ENCODE peak calls at places on chromosome 14, in six cellular contexts. W is retinal pigment epithelial cell, Z is A673, C is epithelial cell of esophagus, E is uterus, U is left ventricle myocardium inferior. H is an unnamed sample.

GRCh38 chr14:76394569-76394968 is 18.6 kb downstream of the ESRRB start:
- DNase-seq in U (no peak), E (no peak), C (no peak), Z (no peak), W (no peak), H (no peak)

GRCh38 chr14:20644520-20644919 is 3.0 kb upstream of the OR6S1 start:
- DNase-seq in U (no peak), C (no peak), W (no peak), E (no peak), Z (no peak), H (no peak)

GRCh38 chr14:22469541-22470303 is 119.3 kb downstream of the DAD1 start:
- DNase-seq in U (no peak), Z (no peak), E (no peak), C (no peak), W (no peak), H (no peak)

GRCh38 chr14:29016050-29016900 is 249.7 kb downstream of the FOXG1 start:
- DNase-seq in E (no peak), W (peak), C (peak), U (no peak), Z (peak), H (no peak)

GRCh38 chr14:51627313-51627712 is 24.4 kb upstream of the FRMD6 start:
- DNase-seq in Z (no peak), E (no peak), W (no peak), U (no peak), C (no peak), H (no peak)

GRCh38 chr14:67241416-67242362 is at the start of gene PALS1:
- DNase-seq in Z (peak), U (no peak), C (peak), W (peak), E (peak), H (peak)

GRCh38 chr14:21379338-21379737 is 4.5 kb downstream of the SUPT16H start:
- DNase-seq in C (no peak), U (no peak), E (no peak), W (no peak), Z (no peak), H (no peak)

GRCh38 chr14:47541652-47542051 is 133.8 kb downstream of the MDGA2 start:
- DNase-seq in Z (peak), U (no peak), C (no peak), E (no peak), W (no peak), H (no peak)

GRCh38 chr14:39107624-39108023 is 4.6 kb upstream of the SEC23A start:
- DNase-seq in Z (peak), C (peak), W (no peak), E (no peak), U (no peak), H (no peak)

GRCh38 chr14:23141706-23142467 is 22.8 kb upstream of the CEBPE start:
- DNase-seq in Z (peak), W (peak), E (peak), U (peak), C (peak), H (peak)

GRCh38 chr14:102140750-102141145 is 1.1 kb downstream of the WDR20 start:
- DNase-seq in W (no peak), U (no peak), E (no peak), Z (no peak), C (no peak), H (no peak)

GRCh38 chr14:102139248-102140026 is at the start of gene WDR20:
- DNase-seq in Z (peak), W (peak), U (peak), C (peak), E (peak), H (no peak)

GRCh38 chr14:102141797-102142196 is 2.1 kb downstream of the WDR20 start:
- DNase-seq in Z (no peak), C (no peak), W (no peak), U (no peak), E (no peak), H (no peak)

GRCh38 chr14:102138935-102139247 is 806 bp upstream of the WDR20 start:
- DNase-seq in E (no peak), W (no peak), C (no peak), U (no peak), Z (no peak), H (no peak)

DNA sequence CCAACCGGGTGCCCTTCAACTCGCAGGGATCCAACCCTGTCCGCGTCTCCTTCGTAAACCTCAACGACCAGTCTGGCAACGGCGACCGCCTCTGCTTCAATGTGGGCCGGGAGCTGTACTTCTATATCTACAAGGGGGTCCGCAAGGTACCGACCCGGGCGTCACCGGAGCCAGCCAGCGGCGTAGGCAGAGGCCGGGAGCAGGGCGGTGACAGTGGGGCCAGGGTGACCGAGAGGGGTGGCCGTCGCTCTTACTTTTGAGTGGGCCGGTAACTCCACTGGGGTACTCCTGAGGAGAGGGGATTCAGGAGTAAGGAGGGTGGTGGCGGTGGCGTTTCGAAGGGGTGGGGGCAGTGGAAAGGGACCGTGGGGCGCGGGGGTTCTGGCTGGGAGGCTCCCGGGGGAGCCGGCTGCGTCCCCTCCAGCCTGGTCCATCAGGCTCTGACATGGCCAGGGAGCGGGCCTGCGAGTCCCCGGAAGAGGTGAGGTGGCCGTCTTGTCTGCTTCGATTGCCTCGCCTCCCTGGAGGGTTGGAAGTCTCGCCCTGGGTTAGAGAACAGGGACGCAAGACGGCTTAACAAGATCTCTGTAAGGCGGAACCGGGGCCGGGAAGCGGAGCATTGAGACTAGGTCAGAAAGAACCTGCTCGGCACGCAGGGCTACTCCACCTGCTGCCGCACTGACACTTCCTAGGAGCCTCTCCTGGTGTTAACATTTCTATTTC is 491 bp downstream of the WDR20 start:
- DNase-seq in Z (peak), E (no peak), C (peak), W (no peak), U (peak), H (no peak)
- TF ChIP-seq CTCF in Z (no peak), E (no peak), C (no peak), W (no peak), U (no peak), H (no peak)

GRCh38 chr14:103767306-103767894 is 51.8 kb downstream of the ZFYVE21 start:
- DNase-seq in E (no peak), Z (no peak), W (no peak), U (no peak), C (no peak), H (no peak)

GRCh38 chr14:103762011-103762410 is 46.4 kb downstream of the ZFYVE21 start:
- DNase-seq in Z (no peak), C (no peak), U (no peak), E (no peak), W (no peak), H (no peak)

GRCh38 chr14:103765526-103765925 is 49.9 kb downstream of the ZFYVE21 start:
- DNase-seq in E (no peak), C (no peak), U (no peak), Z (no peak), W (no peak), H (no peak)

GRCh38 chr14:103762547-103762946 is 46.9 kb downstream of the ZFYVE21 start:
- DNase-seq in U (no peak), C (no peak), W (no peak), E (no peak), Z (no peak), H (no peak)

GRCh38 chr14:103763730-103764488 is 48.3 kb downstream of the ZFYVE21 start:
- DNase-seq in E (no peak), C (no peak), W (no peak), U (no peak), Z (no peak), H (no peak)
- H3K4me3 ChIP-seq in E (no peak), C (no peak), W (no peak), U (no peak), Z (no peak), H (no peak)

DNA sequence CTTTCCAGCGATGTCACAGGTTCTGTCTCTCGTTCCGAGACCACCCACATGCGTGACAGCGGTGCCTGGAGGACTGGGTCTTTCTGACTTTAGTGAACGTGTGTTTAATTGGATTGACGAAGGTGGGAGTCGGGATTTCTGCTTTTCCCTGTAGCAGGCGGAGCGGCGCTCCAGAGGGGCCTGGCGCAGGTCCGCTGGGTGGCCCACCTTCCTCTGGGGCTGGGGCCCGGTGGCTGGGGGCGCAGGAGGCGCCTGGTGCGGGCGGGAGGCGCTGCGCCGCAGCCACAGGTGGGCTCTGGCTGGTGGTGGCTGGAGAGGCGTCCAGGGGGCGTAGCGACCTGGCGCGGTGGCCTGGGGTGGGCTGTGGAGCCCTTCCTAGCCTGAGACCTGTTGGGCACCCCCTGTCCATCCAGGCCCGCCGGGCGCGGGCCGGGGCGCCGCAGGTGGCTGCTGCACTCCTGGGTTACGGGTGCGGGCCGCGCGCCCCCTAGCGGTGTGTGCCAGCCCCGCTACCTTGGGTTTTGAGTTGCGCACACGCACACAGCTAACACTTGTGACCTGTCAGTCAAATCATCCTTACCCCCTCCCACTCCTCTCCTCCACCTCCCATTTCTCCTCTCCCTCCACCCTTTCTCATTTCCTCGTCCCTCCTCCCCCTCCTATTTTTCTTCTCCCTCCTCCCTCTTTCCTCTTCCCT is 2.0 kb downstream of the MEG3 start:
- DNase-seq in C (peak), U (no peak), E (no peak), Z (no peak), W (no peak), H (no peak)
- TF ChIP-seq CTCF in C (peak), U (peak), E (no peak), Z (peak), W (peak), H (peak)

DNA sequence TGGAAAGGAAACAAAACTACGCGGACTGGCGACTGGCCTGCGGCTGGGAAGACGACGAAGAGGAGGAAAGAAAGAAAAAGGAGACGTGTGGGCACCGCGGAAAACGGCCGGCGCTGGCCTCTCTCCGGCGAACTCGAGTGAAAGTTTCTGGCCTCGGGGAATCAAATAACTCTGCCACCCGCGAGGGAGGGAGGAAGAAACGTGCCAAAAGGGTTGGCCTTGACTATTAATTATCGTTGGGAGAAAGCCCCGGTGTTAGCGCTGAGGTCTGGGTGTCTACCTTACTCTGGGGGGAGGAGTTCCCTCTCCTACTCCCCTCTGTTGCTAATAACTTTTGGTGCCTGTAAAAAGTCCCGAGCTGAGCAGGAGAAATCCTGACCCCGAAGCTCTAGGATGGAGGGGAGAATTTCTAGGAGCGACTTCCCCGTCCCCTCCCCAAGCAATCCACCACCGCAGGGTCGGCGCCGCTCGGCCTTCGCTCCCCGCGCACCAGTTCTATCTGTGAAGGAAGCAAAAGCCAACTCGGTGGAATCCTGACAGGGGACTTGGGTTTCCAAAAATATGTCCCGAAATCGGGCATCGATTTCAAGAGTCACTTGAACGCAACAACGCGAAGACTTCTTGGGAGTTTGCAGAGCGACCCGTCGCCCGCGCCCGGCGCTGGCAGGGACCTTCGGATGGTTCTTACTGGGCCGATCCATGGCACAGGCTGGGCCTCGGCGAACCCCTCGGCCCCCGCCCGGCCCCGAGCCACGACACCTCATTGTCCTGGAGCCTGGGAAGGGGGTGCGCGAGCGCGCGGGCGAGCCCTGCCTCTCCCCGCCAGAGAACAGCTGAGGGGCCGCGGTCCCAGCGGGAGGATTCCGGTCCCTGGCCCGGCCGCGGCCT is 1.7 kb downstream of the OTX2 start:
- DNase-seq in W (no peak), C (no peak), E (no peak), U (no peak), Z (peak), H (no peak)
- H3K4me3 ChIP-seq in W (peak), C (no peak), E (no peak), U (peak), Z (peak), H (no peak)

GRCh38 chr14:64951724-64952123 is 9.2 kb upstream of the GPX2 start:
- DNase-seq in W (no peak), C (no peak), U (no peak), E (no peak), Z (no peak), H (no peak)

GRCh38 chr14:64953310-64953654 is 10.7 kb upstream of the GPX2 start:
- DNase-seq in U (no peak), Z (no peak), W (no peak), C (no peak), E (no peak), H (no peak)

GRCh38 chr14:64953661-64954060 is 11.1 kb upstream of the GPX2 start:
- DNase-seq in C (no peak), U (no peak), E (no peak), W (no peak), Z (no peak), H (no peak)

GRCh38 chr14:64951291-64951690 is 8.7 kb upstream of the GPX2 start:
- DNase-seq in U (no peak), W (no peak), C (no peak), E (no peak), Z (no peak), H (no peak)

DNA sequence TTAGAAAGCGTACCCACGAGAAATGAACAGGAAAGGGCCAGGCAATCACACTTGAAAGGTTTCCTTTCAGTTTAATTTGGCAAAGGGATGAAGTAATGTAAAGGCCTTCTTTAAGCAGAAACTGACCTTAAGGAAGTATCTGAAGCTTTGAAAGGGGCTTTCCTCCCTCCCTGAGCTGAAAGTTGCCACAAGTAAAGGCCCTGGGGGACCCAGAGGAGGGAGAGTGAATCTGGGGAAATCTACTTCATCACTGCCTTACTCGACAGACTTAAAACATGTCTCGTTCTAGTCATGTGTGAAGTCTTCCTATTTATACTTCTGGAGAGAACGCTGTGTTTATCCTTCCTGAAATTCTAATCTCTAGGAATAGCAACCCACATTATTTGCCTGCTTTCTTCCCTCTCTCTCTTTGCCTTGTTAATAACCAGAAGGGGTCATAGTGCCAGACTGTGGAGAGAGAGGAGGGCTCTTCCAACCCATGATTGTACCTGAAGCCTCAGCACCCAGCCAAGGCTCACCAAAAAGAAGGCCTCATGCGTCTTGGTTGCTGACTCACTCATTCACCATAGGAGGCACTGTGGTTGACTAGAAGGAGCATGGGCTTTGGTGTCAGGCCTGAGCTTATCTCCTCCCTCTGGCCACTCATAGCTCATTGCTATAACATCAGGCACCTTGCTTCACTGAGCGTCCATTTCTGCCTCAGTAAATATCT is 10.2 kb upstream of the GPX2 start:
- DNase-seq in E (no peak), W (no peak), Z (peak), C (no peak), U (no peak), H (no peak)
- TF ChIP-seq CTCF in E (no peak), W (no peak), Z (no peak), C (no peak), U (no peak), H (peak)

GRCh38 chr14:68789798-68790655 is 2.8 kb downstream of the ZFP36L1 start:
- DNase-seq in W (no peak), Z (no peak), C (no peak), U (no peak), E (peak), H (no peak)
- H3K4me3 ChIP-seq in W (peak), Z (peak), C (peak), U (peak), E (peak), H (peak)

GRCh38 chr14:99806040-99806439 is 12.8 kb downstream of the EML1 start:
- DNase-seq in U (no peak), E (peak), Z (no peak), C (no peak), W (no peak), H (no peak)

GRCh38 chr14:99808133-99808505 is 14.9 kb downstream of the EML1 start:
- DNase-seq in E (peak), Z (no peak), U (no peak), W (no peak), C (no peak), H (no peak)

GRCh38 chr14:99808515-99808914 is 15.3 kb downstream of the EML1 start:
- DNase-seq in C (no peak), U (no peak), W (no peak), Z (no peak), E (peak), H (no peak)

GRCh38 chr14:99806841-99807240 is 13.6 kb downstream of the EML1 start:
- DNase-seq in W (no peak), E (peak), C (no peak), Z (no peak), U (no peak), H (no peak)

GRCh38 chr14:99807413-99808132 is 14.4 kb downstream of the EML1 start:
- DNase-seq in C (no peak), E (peak), U (no peak), W (no peak), Z (no peak), H (no peak)
- TF ChIP-seq CTCF in C (no peak), E (no peak), U (no peak), W (peak), Z (no peak), H (no peak)

DNA sequence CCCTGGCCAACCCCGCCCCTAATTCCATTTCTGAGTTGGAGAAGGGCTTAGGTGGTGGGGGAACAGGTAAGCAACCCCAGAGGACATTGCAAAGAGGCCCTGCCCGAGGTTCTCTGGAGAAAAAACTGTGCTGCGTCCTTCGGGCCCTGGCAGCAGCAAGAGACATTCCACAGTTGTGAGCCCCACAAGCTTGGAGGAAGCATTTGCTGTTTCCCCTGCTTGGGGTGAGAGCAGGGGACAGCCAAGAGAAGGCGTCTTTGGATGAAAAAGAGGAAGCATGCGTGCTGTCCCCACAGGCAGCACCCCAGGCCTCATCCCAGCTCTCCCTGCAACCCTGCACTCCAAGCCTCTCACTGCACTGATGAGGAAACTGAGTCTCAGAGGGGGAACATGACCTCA is 1.4 kb downstream of the BDKRB2 start:
- DNase-seq in Z (no peak), E (no peak), W (no peak), C (no peak), U (no peak), H (no peak)
- H3K4me3 ChIP-seq in Z (no peak), E (peak), W (no peak), C (peak), U (peak), H (peak)

H was measured in epithelial cell of proximal tubule.